ENCODE peak calls at places on chromosomes 11 and 22, in five cellular contexts. K, F, Q, B and E are unnamed samples.

GRCh38 chr11:345179-345578 is 24.1 kb upstream of the B4GALNT4 start:
- DNase-seq in K (no peak), F (no peak), Q (no peak), B (no peak), E (no peak)

GRCh38 chr11:74754507-74755255 is 6.0 kb downstream of the RNF169 start:
- DNase-seq in K (no peak), F (no peak), Q (peak), B (no peak), E (no peak)

GRCh38 chr11:121032546-121032945 is 8.6 kb downstream of the TBCEL start:
- DNase-seq in K (peak), F (no peak), Q (no peak), B (no peak), E (no peak)

GRCh38 chr22:29344137-29344536 is 28.6 kb upstream of the RASL10A start:
- DNase-seq in K (peak), F (no peak), Q (no peak), B (no peak), E (no peak)

GRCh38 chr11:8671651-8672062 is 10.8 kb downstream of the TRIM66 start:
- DNase-seq in K (no peak), F (no peak), Q (no peak), B (no peak), E (no peak)

GRCh38 chr22:37982938-37983859 is 1.2 kb downstream of the SOX10 start:
- DNase-seq in K (no peak), F (peak), Q (no peak), B (no peak), E (peak)

GRCh38 chr22:28813772-28814518 is 13.6 kb upstream of the XBP1 start:
- DNase-seq in K (peak), F (no peak), Q (no peak), B (no peak), E (no peak)

GRCh38 chr11:104523611-104524010 is 359.7 kb upstream of the PDGFD start:
- DNase-seq in K (no peak), F (no peak), Q (no peak), B (no peak), E (no peak)

GRCh38 chr22:49334976-49335375 is 492.7 kb downstream of the BRD1 start:
- DNase-seq in K (no peak), F (no peak), Q (no peak), B (no peak), E (no peak)

GRCh38 chr22:46162771-46163170 is 12.4 kb downstream of the PPARA start:
- DNase-seq in K (no peak), F (no peak), Q (no peak), B (no peak), E (no peak)

GRCh38 chr11:64340671-64341335 is 799 bp downstream of the CCDC88B start:
- DNase-seq in K (no peak), F (peak), Q (no peak), B (no peak), E (peak)

GRCh38 chr11:32890843-32891656 is 1.6 kb upstream of the QSER1 start:
- DNase-seq in K (no peak), F (peak), Q (no peak), B (no peak), E (peak)

GRCh38 chr11:94312339-94312738 is 8.0 kb downstream of the IZUMO1R start:
- DNase-seq in K (no peak), F (no peak), Q (no peak), B (no peak), E (no peak)

GRCh38 chr22:42434748-42435425 is 2.7 kb upstream of the NFAM1 start:
- DNase-seq in K (no peak), F (no peak), Q (no peak), B (no peak), E (no peak)

GRCh38 chr22:40407021-40407761 is 36.8 kb downstream of the SGSM3 start:
- DNase-seq in K (no peak), F (no peak), Q (no peak), B (no peak), E (no peak)

GRCh38 chr22:19360862-19361261 is 69.3 kb upstream of the CLTCL1 start:
- DNase-seq in K (no peak), F (no peak), Q (no peak), B (no peak), E (no peak)

GRCh38 chr11:46895821-46896220 is 22.5 kb downstream of the LRP4 start:
- DNase-seq in K (no peak), F (no peak), Q (no peak), B (no peak), E (no peak)

GRCh38 chr22:36552300-36552699 is 23.3 kb upstream of the EIF3D start:
- DNase-seq in K (no peak), F (no peak), Q (peak), B (no peak), E (no peak)

GRCh38 chr11:43130616-43131015 is 181.2 kb upstream of the API5 start:
- DNase-seq in K (no peak), F (no peak), Q (no peak), B (no peak), E (peak)

GRCh38 chr11:116896211-116896610 is 58.8 kb upstream of the APOA1 start:
- DNase-seq in K (no peak), F (no peak), Q (no peak), B (no peak), E (no peak)

DNA sequence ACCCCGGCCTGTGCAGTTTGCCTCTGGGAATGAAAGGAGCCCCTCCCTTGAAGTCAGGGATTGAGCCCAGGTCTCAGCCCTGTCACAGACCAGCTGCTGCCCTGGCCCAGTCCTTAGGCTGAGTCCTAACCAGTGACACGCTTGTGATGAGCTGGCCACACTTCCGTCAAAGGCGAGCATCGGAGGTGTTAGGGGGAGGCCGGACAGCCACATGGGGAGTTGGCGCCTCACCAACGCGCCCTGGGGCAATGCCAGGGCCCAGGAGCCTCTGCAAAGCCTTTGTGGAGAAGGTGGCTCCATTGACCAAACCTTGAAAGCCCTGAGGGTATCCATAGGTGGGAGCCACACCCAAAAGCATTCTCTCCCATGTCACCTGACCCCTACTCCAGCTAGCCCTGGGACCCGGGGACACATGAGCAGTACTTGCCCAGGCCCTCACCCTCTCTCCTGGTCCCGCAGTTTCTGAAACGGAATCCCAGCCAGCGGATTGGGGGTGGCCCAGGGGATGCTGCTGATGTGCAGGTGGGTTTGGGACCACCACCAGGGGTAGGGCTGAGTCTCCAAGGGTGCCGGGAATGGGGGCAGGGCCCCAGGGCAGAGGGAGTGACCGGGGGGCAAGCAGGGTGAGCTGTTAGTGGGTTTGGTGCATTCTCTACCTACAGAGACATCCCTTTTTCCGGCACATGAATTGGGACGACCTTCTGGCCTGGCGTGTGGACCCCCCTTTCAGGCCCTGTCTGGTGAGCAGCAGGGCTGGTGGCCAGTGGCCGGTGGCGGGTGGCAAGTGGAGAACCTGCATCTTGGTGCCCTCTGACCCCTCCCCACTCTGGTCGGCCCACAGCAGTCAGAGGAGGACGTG is 3.7 kb downstream of the PTPRCAP start:
- DNase-seq in K (no peak), F (no peak), Q (no peak), B (no peak), E (no peak)
- TF ChIP-seq ATF2 in K (no peak), F (no peak), Q (no peak), B (no peak), E (no peak)

GRCh38 chr11:30333405-30333804 is 10.5 kb downstream of the ARL14EP start:
- DNase-seq in K (peak), F (peak), Q (no peak), B (no peak), E (no peak)
- TF ChIP-seq CTCF in K (peak), F (peak), Q (peak), B (peak), E (no peak)

GRCh38 chr11:69171476-69171875 is 15.7 kb downstream of the SMIM38 start:
- DNase-seq in K (no peak), F (no peak), Q (no peak), B (no peak), E (no peak)

GRCh38 chr11:69172674-69173073 is 16.9 kb downstream of the SMIM38 start:
- DNase-seq in K (no peak), F (no peak), Q (no peak), B (no peak), E (no peak)

GRCh38 chr11:69174841-69175240 is 19.1 kb downstream of the SMIM38 start:
- DNase-seq in K (no peak), F (no peak), Q (no peak), B (no peak), E (no peak)

GRCh38 chr11:69173326-69173725 is 17.6 kb downstream of the SMIM38 start:
- DNase-seq in K (no peak), F (no peak), Q (no peak), B (no peak), E (no peak)

GRCh38 chr11:69173925-69174591 is 18.3 kb downstream of the SMIM38 start:
- DNase-seq in K (peak), F (no peak), Q (no peak), B (no peak), E (no peak)
- TF ChIP-seq ATF2 in K (no peak), F (no peak), Q (no peak), B (no peak), E (no peak)

DNA sequence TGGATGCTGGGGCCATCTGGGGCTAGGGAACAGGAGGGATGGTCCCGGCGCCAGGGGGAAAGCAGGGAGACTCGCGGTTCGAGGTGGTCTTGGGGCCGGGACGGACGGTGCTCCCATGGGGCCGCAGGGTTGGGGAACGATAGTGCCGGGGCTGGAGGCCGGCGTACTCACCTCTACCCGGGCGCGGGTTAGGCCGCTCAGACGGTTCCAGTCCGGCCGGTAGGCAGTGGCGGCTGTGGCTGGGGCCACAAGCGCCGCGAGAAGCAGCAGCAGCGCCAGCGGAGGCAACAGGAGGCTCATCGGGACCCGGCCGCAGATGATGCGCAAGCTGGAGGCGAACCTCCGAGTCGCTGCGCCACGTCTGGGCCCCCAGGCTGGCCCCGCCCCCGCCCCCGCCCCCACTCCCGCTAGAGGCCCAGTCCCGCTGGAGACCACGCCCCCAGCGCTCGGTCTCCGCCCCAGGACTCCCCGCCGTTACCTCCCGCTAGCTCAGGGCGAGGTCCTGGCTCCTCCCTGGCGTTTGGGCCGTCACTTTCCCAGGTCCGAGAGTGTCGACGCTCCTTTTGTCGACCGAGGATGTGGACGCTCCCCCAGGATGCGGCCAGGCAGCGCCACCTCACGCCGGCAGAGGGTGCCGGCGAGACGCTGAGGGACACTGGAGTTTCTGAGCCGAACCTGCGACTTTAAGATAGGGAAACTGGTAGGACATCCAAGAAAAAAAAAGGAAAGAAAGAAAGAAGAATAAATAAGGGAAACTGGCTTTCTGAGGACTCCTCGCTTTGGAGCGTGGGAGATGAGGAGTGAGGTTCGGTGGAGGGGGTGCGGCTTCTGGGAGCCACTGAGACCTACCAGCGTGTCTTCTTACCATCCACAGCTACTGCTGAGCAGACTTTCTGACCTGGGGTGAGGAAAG is at the start of gene SELENOM:
- DNase-seq in K (peak), F (peak), Q (peak), B (peak), E (peak)
- TF ChIP-seq CTCF in K (peak), F (peak), Q (peak), B (peak), E (peak)

GRCh38 chr11:57213282-57214086 is 23.6 kb downstream of the APLNR start:
- DNase-seq in K (no peak), F (peak), Q (no peak), B (no peak), E (peak)
- TF ChIP-seq ATF2 in K (no peak), F (no peak), Q (no peak), B (no peak), E (no peak)